ENCODE peak calls at places on chromosome 19, in ten cellular contexts. U is CD4-positive, alpha-beta T cell; A is tibial artery; P is IMR-90; S is AG04449; L is K562; Q is spleen; Z is A673; K is upper lobe of right lung; I is cardiac muscle cell. M is an unnamed sample.
A peak's percentile ranks its signal among the peaks of the same experiment; 100 is the strongest.

GRCh38 chr19:35843676-35844481 is 8.4 kb downstream of the NPHS1 start:
- DNase-seq in Q (no peak), P (no peak), K (no peak), L (peak; percentile 81), S (no peak), U (no peak), Z (peak; percentile 77), A (no peak), I (peak; percentile 27), M (no peak)

GRCh38 chr19:48817585-48818124 is 6.8 kb upstream of the BCAT2 start:
- DNase-seq in Q (no peak), I (no peak), K (no peak), U (no peak), P (no peak), Z (no peak), L (no peak), S (no peak), A (no peak), M (no peak)

GRCh38 chr19:3186891-3187661 is 1.3 kb downstream of the NCLN start:
- DNase-seq in K (no peak), U (no peak), I (no peak), Q (no peak), S (no peak), P (no peak), A (no peak), Z (no peak), L (peak; percentile 64), M (peak; percentile 53)

GRCh38 chr19:52735734-52736133 is 890 bp upstream of the ZNF611 start:
- DNase-seq in P (no peak), I (peak; percentile 60), A (peak; percentile 55), K (peak; percentile 85), Q (peak; percentile 80), Z (no peak), S (no peak), L (no peak), U (no peak), M (no peak)

GRCh38 chr19:41619018-41619571 is 7.8 kb downstream of the CEACAM4 start:
- DNase-seq in S (no peak), Z (no peak), I (no peak), Q (no peak), A (no peak), K (no peak), P (no peak), L (no peak), U (no peak), M (no peak)

GRCh38 chr19:46416077-46416709 is 2.8 kb upstream of the CCDC8 start:
- DNase-seq in P (peak; percentile 75), S (no peak), A (peak; percentile 80), L (peak; percentile 98), Z (peak; percentile 94), U (no peak), I (peak; percentile 94), Q (peak; percentile 83), K (peak; percentile 92), M (peak; percentile 98)

GRCh38 chr19:19997656-19998268 is 41.5 kb downstream of the ZNF682 start:
- DNase-seq in A (no peak), I (peak; percentile 14), U (peak; percentile 28), Q (no peak), K (no peak), P (no peak), Z (peak; percentile 3), L (peak; percentile 12), S (no peak), M (no peak)

GRCh38 chr19:43290568-43291359 is 21.4 kb upstream of the PSG9 start:
- DNase-seq in P (no peak), S (no peak), Z (no peak), Q (no peak), K (no peak), L (no peak), U (no peak), A (no peak), I (peak; percentile 3), M (no peak)

GRCh38 chr19:15379996-15380647 is 535 bp upstream of the AKAP8 start:
- DNase-seq in P (peak; percentile 11), Q (no peak), I (peak; percentile 69), K (no peak), Z (no peak), S (no peak), U (no peak), A (peak; percentile 46), L (peak; percentile 84), M (peak; percentile 93)

GRCh38 chr19:5536337-5536894 is 31.3 kb downstream of the TINCR start:
- DNase-seq in I (peak; percentile 97), P (peak; percentile 33), K (peak; percentile 80), Q (no peak), Z (peak; percentile 62), S (no peak), A (no peak), L (peak; percentile 26), U (no peak), M (no peak)

GRCh38 chr19:50476943-50477264 is 256 bp upstream of the GARIN5A start:
- DNase-seq in A (no peak), L (no peak), S (no peak), K (no peak), U (no peak), P (no peak), Z (no peak), Q (no peak), I (no peak), M (no peak)

GRCh38 chr19:50477751-50478515 is 1.3 kb upstream of the GARIN5A start:
- DNase-seq in A (no peak), L (no peak), Z (no peak), P (no peak), Q (peak; percentile 71), I (no peak), U (no peak), K (peak; percentile 32), S (no peak), M (peak; percentile 60)

GRCh38 chr19:50479761-50480251 is 3.2 kb upstream of the GARIN5A start:
- DNase-seq in Q (peak; percentile 45), L (no peak), Z (no peak), U (no peak), A (no peak), K (peak; percentile 46), S (no peak), I (no peak), P (no peak), M (peak; percentile 86)

GRCh38 chr19:50480281-50481111 is 3.8 kb upstream of the GARIN5A start:
- DNase-seq in Q (peak; percentile 62), I (no peak), S (no peak), A (no peak), U (no peak), P (no peak), Z (no peak), L (no peak), K (peak; percentile 63), M (peak; percentile 92)

DNA sequence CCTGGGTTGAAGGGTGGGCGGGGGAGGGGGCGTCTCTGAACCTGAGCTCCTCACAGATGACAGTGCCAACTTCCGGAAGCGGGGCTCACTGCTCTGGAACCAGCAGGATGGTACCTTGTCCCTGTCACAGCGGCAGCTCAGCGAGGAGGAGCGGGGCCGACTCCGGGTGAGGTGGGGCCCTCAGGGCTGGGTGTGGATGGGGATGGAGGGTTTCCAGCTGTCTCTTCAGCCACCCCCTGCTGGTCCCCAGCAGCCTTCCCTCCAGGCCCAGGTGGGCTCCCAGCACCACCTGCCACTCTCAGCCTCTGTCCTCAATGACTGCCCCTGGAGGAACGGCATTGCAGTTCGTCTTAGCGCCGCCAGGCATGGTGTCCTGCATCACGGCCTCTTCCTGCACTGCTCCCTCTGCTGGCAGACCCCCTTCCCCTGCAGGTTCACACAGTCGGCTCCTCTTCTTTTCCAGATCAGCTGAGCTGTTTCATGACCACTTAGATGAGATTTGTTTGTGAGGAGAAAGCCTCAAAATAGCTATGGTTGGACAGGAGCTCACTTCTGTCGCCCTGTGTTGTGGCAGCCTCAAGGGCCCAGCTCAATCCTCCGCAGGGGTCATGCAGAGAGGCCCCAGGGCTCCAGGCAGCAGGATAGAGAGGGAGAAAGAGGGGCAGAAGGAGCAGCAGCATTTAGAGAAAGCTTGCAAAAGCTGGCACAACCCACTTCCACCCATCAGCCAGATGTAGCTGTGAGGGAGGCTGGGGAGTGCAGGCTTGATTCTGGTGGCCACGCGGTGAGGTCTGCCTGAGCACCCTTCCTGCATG is 2.5 kb upstream of the GARIN5A start:
- DNase-seq in K (peak; percentile 63), U (no peak), L (peak; percentile 86), A (no peak), S (no peak), Z (peak; percentile 31), P (peak; percentile 44), Q (peak; percentile 58), I (peak; percentile 64), M (peak; percentile 81)
- TF ChIP-seq CTCF in K (peak; percentile 26), U (no peak), L (peak; percentile 99), A (no peak), S (peak; percentile 68), Z (peak; percentile 56), P (peak; percentile 60), Q (no peak), I (peak; percentile 60), M (peak; percentile 77)

DNA sequence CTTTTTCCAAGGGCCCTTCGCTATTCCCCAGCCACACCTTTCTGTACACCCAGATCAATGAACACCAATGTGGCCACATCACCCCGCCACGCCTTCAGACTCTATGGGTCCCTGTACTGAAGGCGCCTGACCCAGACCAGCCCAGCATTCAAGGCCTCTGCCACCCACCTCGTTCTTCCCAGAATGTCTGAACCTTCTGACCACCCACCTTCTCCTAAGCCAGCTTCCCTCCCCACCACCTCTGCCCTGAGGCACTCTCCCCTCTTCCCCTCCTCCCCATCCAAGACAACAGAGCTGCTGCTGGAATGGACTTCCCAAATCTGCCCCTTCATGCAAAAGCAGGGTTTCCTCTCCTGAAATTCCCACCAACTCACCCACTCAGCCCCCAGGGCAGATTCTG is 3.3 kb upstream of the CEACAM20 start:
- DNase-seq in A (no peak), L (no peak), S (no peak), Q (no peak), P (no peak), Z (no peak), K (no peak), I (no peak), U (no peak), M (no peak)
- TF ChIP-seq CTCF in A (no peak), L (no peak), S (no peak), Q (no peak), P (no peak), Z (no peak), K (no peak), I (no peak), U (no peak), M (no peak)

GRCh38 chr19:34241513-34242337 is 12.6 kb upstream of the GARRE1 start:
- DNase-seq in Q (no peak), K (peak; percentile 88), P (no peak), L (peak; percentile 69), Z (no peak), S (no peak), I (peak; percentile 47), A (no peak), U (peak; percentile 35), M (no peak)
- TF ChIP-seq CTCF in Q (no peak), K (peak; percentile 46), P (peak; percentile 10), L (peak; percentile 74), Z (peak; percentile 37), S (peak; percentile 22), I (peak; percentile 38), A (no peak), U (no peak), M (peak; percentile 48)

DNA sequence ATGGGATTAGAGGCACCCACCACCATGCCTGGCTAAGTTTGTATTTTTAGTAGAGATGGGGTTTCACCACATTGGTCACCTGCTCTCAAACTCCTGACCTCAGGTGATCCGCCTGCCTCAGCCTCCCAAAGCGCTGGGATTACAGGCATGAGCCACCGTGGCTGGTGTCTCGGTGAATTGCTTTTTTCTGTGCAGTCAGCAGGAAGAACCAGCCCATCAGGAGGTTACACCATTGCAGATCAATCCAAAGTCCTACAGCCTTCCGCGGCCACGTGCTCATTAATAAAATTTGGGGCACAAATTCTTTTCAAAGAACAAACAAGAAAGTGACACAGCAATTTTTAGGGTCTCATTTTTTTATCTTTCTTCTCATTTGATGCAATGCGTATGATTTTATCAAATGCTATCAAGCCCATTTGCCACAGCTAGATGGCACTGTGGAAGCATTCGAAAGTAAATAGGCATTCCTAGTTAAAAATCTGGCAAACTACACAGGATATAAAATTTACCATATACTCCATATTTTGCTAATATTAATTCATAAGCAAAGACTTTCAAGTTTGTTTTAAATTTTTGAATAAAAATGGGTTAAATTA is 54.4 kb upstream of the ZNF835 start:
- DNase-seq in S (no peak), P (no peak), Z (peak; percentile 41), L (no peak), Q (no peak), U (no peak), K (no peak), I (no peak), A (no peak), M (no peak)
- TF ChIP-seq CTCF in S (no peak), P (peak; percentile 13), Z (peak; percentile 63), L (no peak), Q (peak; percentile 8), U (no peak), K (peak; percentile 37), I (no peak), A (no peak), M (peak; percentile 36)